ENCODE peak calls at places on chromosome 1, in five cellular contexts. D is brain microvascular endothelial cell; Q is CD8-positive, alpha-beta memory T cell; U is aorta; T is kidney epithelial cell. P is an unnamed sample.

GRCh38 chr1:245822997-245823396 is 668.2 kb downstream of the KIF26B start:
- DNase-seq in D (peak; percentile 76), Q (no peak), U (no peak), T (peak; percentile 88), P (peak; percentile 84)

GRCh38 chr1:224482619-224483018 is 48.0 kb upstream of the WDR26 start:
- DNase-seq in D (no peak), Q (no peak), U (no peak), T (no peak), P (no peak)

GRCh38 chr1:23343246-23344110 is 606 bp downstream of the HNRNPR start:
- DNase-seq in D (peak; percentile 73), Q (peak; percentile 19), U (no peak), T (peak; percentile 50), P (no peak)

GRCh38 chr1:225607355-225607754 is 45.6 kb downstream of the ENAH start:
- DNase-seq in D (no peak), Q (no peak), U (no peak), T (no peak), P (no peak)

GRCh38 chr1:99438656-99439055 is 174.4 kb downstream of the PLPPR4 start:
- DNase-seq in D (peak; percentile 17), Q (no peak), U (no peak), T (no peak), P (no peak)

GRCh38 chr1:118247593-118247992 is 62.6 kb upstream of the SPAG17 start:
- DNase-seq in D (peak; percentile 25), Q (no peak), U (no peak), T (no peak), P (no peak)

GRCh38 chr1:59776960-59777852 is 37.5 kb upstream of the HOOK1 start:
- DNase-seq in D (no peak), Q (no peak), U (no peak), T (no peak), P (no peak)

GRCh38 chr1:22788298-22788697 is 77.7 kb downstream of the EPHB2 start:
- DNase-seq in D (no peak), Q (no peak), U (no peak), T (no peak), P (no peak)

GRCh38 chr1:151635479-151636072 is 23.7 kb downstream of the SNX27 start:
- DNase-seq in D (no peak), Q (no peak), U (no peak), T (no peak), P (no peak)

GRCh38 chr1:116325922-116326321 is 47.1 kb upstream of the ATP1A1 start:
- DNase-seq in D (no peak), Q (peak; percentile 77), U (no peak), T (no peak), P (no peak)

GRCh38 chr1:42524330-42524729 is 61.2 kb downstream of the CCDC30 start:
- DNase-seq in D (no peak), Q (no peak), U (no peak), T (no peak), P (no peak)

GRCh38 chr1:232473319-232473718 is 156.6 kb downstream of the SIPA1L2 start:
- DNase-seq in D (peak; percentile 48), Q (no peak), U (no peak), T (no peak), P (peak; percentile 24)

GRCh38 chr1:1185101-1185765 is 11.6 kb downstream of the TTLL10 start:
- DNase-seq in D (no peak), Q (no peak), U (peak; percentile 71), T (no peak), P (no peak)

GRCh38 chr1:110176299-110176956 is 26.1 kb downstream of the SLC6A17 start:
- DNase-seq in D (no peak), Q (no peak), U (no peak), T (no peak), P (no peak)

GRCh38 chr1:236759252-236759859 is 35.7 kb upstream of the MTR start:
- DNase-seq in D (peak; percentile 9), Q (peak; percentile 33), U (no peak), T (no peak), P (no peak)

GRCh38 chr1:193313354-193314140 is 127.1 kb upstream of the B3GALT2 start:
- DNase-seq in D (no peak), Q (no peak), U (no peak), T (no peak), P (no peak)

GRCh38 chr1:62286778-62287224 is 32.4 kb downstream of the KANK4 start:
- DNase-seq in D (no peak), Q (no peak), U (no peak), T (no peak), P (no peak)

GRCh38 chr1:25232866-25233784 is 823 bp upstream of the SYF2 start:
- DNase-seq in D (peak; percentile 87), Q (peak; percentile 68), U (peak; percentile 86), T (peak; percentile 56), P (no peak)

GRCh38 chr1:31771891-31772668 is 7.9 kb upstream of the ADGRB2 start:
- DNase-seq in D (no peak), Q (peak; percentile 39), U (no peak), T (no peak), P (no peak)
- H3K27me3 ChIP-seq in D (peaks cover 34% of the 10 kb centered on the region), Q (peaks cover 21% of the 10 kb centered on the region), U (no peaks in the 10 kb centered on the region), T (peaks cover 44% of the 10 kb centered on the region), P (peaks cover 25% of the 10 kb centered on the region)

DNA sequence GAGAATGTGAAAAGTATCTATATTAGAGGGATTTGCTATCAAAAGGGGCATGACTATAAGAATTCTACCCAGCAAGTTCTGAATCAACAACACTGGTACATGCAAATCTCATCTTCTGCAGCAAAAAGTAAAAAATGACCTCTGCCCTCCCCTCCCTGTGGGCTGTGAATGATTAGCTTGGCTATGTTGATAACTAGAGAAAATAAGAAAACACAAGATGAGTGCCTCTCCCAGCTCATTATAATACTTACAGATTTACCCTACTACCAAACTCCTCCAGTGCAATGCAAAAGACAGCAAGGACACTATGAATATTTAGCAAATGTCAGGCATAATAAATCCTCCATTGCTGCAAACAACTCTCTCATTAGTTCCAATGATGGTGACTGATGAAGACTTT is 102.4 kb downstream of the SLC45A1 start:
- DNase-seq in D (no peak), Q (no peak), U (no peak), T (no peak), P (no peak)
- H3K4me3 ChIP-seq in D (peak overlapping the region; percentile 70), Q (peak overlapping the region; percentile 93), U (peak overlapping the region; percentile 53), T (peak overlapping the region; percentile 4), P (no peak overlapping the region)

GRCh38 chr1:228015276-228016180 is 8.7 kb downstream of the WNT3A start:
- DNase-seq in D (peak; percentile 34), Q (no peak), U (peak; percentile 32), T (peak; percentile 12), P (peak; percentile 1)
- H3K27me3 ChIP-seq in D (no peaks in the 10 kb centered on the region), Q (no peaks in the 10 kb centered on the region), U (no peaks in the 10 kb centered on the region), T (peaks cover 13% of the 10 kb centered on the region), P (peaks cover under 1% of the 10 kb centered on the region)

GRCh38 chr1:182587666-182588438 is 1.2 kb downstream of the RNASEL start:
- DNase-seq in D (no peak), Q (no peak), U (no peak), T (no peak), P (no peak)
- H3K4me3 ChIP-seq in D (peak overlapping the region; percentile 70), Q (peak overlapping the region; percentile 90), U (peak overlapping the region; percentile 86), T (peak overlapping the region; percentile 74), P (peak overlapping the region; percentile 67)